ENCODE peak calls at places on chromosomes 4 and X, in ten cellular contexts. O is GM12878, J is IMR-90, E is body of pancreas, K is left ventricle myocardium inferior, V is gastrocnemius medialis, U is lower lobe of right lung, L is MM.1S, P is brain microvascular endothelial cell, W is sigmoid colon. Q is an unnamed sample. For H3K36me3, the result is how much of the 10 kb centered on the place peaks cover.

GRCh38 chrX:81489987-81490386 is 288.1 kb downstream of the SH3BGRL start:
- DNase-seq in O (no peak), J (no peak), E (no peak), K (no peak), V (no peak), U (no peak), L (no peak), P (no peak), W (no peak), Q (no peak)

GRCh38 chrX:47311857-47312774 is 58.3 kb upstream of the ZNF157 start:
- DNase-seq in O (no peak), J (peak), E (peak), K (no peak), V (no peak), U (peak), L (no peak), P (peak), W (peak), Q (no peak)

GRCh38 chr4:182975806-182976205 is 58.6 kb upstream of the DCTD start:
- DNase-seq in O (peak), J (peak), E (no peak), K (no peak), V (no peak), U (no peak), L (no peak), P (peak), W (no peak), Q (no peak)

GRCh38 chrX:8726031-8726652 is 5.8 kb downstream of the ANOS1 start:
- DNase-seq in O (no peak), J (no peak), E (no peak), K (no peak), V (no peak), U (no peak), L (no peak), P (no peak), W (no peak), Q (no peak)

GRCh38 chr4:143352052-143352451 is 15.4 kb downstream of the GAB1 start:
- DNase-seq in O (no peak), J (no peak), E (no peak), K (no peak), V (no peak), U (no peak), L (no peak), P (no peak), W (no peak), Q (no peak)

GRCh38 chr4:32172086-32172485 is 1451.9 kb downstream of the PCDH7 start:
- DNase-seq in O (no peak), J (no peak), E (no peak), K (no peak), V (no peak), U (no peak), L (no peak), P (no peak), W (no peak), Q (no peak)

GRCh38 chrX:9730752-9731151 is 34.9 kb downstream of the GPR143 start:
- DNase-seq in O (no peak), J (no peak), E (no peak), K (no peak), V (no peak), U (no peak), L (no peak), P (no peak), W (no peak), Q (no peak)

GRCh38 chr4:4659871-4660651 is 118.2 kb upstream of the STX18 start:
- DNase-seq in O (no peak), J (peak), E (peak), K (no peak), V (no peak), U (no peak), L (no peak), P (peak), W (no peak), Q (no peak)

GRCh38 chrX:135416546-135416945 is 5.2 kb upstream of the SMIM10L2A start:
- DNase-seq in O (no peak), J (no peak), E (no peak), K (no peak), V (no peak), U (no peak), L (no peak), P (no peak), W (no peak), Q (no peak)

GRCh38 chr4:140049924-140050681 is 103.9 kb downstream of the MAML3 start:
- DNase-seq in O (no peak), J (peak), E (no peak), K (no peak), V (no peak), U (no peak), L (no peak), P (no peak), W (no peak), Q (no peak)

GRCh38 chr4:98744372-98745150 is 86.2 kb upstream of the TSPAN5 start:
- DNase-seq in O (no peak), J (no peak), E (no peak), K (no peak), V (no peak), U (no peak), L (no peak), P (no peak), W (no peak), Q (no peak)

GRCh38 chr4:848803-849477 is 23.0 kb upstream of the CPLX1 start:
- DNase-seq in O (no peak), J (no peak), E (no peak), K (no peak), V (no peak), U (peak), L (no peak), P (no peak), W (no peak), Q (no peak)

GRCh38 chr4:126647756-126648396 is 984.9 kb upstream of the INTU start:
- DNase-seq in O (no peak), J (peak), E (no peak), K (no peak), V (no peak), U (no peak), L (no peak), P (no peak), W (no peak), Q (no peak)

GRCh38 chr4:111994392-111994791 is 150.9 kb upstream of the FAM241A start:
- DNase-seq in O (no peak), J (no peak), E (no peak), K (no peak), V (no peak), U (no peak), L (no peak), P (no peak), W (no peak), Q (no peak)

GRCh38 chr4:150136481-150136880 is 58.2 kb downstream of the DCLK2 start:
- DNase-seq in O (no peak), J (peak), E (no peak), K (no peak), V (no peak), U (no peak), L (no peak), P (peak), W (no peak), Q (no peak)

GRCh38 chrX:47645530-47645929 is 4.8 kb downstream of the ELK1 start:
- DNase-seq in O (no peak), J (no peak), E (no peak), K (no peak), V (no peak), U (no peak), L (no peak), P (no peak), W (no peak), Q (no peak)

GRCh38 chr4:20356565-20356964 is 104.9 kb downstream of the SLIT2 start:
- DNase-seq in O (no peak), J (no peak), E (no peak), K (no peak), V (no peak), U (no peak), L (no peak), P (no peak), W (no peak), Q (no peak)

GRCh38 chr4:105453550-105454201 is 20.2 kb downstream of the PPA2 start:
- DNase-seq in O (no peak), J (no peak), E (no peak), K (no peak), V (no peak), U (no peak), L (no peak), P (no peak), W (no peak), Q (no peak)

GRCh38 chr4:148443550-148444295 is 1.5 kb upstream of the NR3C2 start:
- DNase-seq in O (no peak), J (no peak), E (peak), K (peak), V (peak), U (peak), L (peak), P (no peak), W (peak), Q (no peak)

GRCh38 chr4:156894234-156894633 is 77.4 kb downstream of the PDGFC start:
- DNase-seq in O (no peak), J (no peak), E (no peak), K (no peak), V (no peak), U (no peak), L (no peak), P (no peak), W (no peak), Q (no peak)

GRCh38 chrX:42680651-42681050 is 97.3 kb downstream of the PPP1R2C start:
- DNase-seq in O (no peak), J (no peak), E (peak), K (no peak), V (no peak), U (no peak), L (no peak), P (peak), W (no peak), Q (no peak)

GRCh38 chrX:123713841-123714240 is 19.0 kb downstream of the THOC2 start:
- DNase-seq in O (no peak), J (peak), E (no peak), K (no peak), V (no peak), U (no peak), L (no peak), P (no peak), W (no peak), Q (no peak)

GRCh38 chrX:11893933-11894710 is 136.1 kb downstream of the MSL3 start:
- DNase-seq in O (no peak), J (no peak), E (no peak), K (no peak), V (no peak), U (no peak), L (no peak), P (no peak), W (no peak), Q (no peak)

DNA sequence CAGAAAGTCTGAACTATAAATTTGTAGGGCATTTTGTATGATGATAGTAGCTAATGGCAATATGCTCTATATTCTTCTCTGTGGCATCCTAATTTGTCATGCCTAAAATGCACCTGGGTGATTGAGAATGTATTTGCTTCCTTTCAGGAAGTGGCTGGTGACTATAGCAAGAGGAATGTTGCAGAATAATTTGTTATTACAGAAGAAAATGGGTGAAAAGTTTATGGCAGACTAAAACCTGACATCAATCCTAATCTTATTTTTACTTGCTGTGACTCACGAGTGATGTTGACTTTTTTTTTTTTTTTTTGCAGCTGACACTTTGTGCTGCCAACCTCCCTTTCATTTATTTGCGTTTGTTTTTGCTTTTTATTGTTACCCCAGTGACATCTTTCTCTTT is 141.1 kb downstream of the MSL3 start:
- DNase-seq in O (no peak), J (no peak), E (no peak), K (no peak), V (no peak), U (no peak), L (no peak), P (peak), W (no peak), Q (no peak)
- TF ChIP-seq CTCF in O (no peak), J (no peak), E (no peak), K (no peak), V (no peak), U (no peak), L (no peak), P (no peak), W (no peak), Q (no peak)

DNA sequence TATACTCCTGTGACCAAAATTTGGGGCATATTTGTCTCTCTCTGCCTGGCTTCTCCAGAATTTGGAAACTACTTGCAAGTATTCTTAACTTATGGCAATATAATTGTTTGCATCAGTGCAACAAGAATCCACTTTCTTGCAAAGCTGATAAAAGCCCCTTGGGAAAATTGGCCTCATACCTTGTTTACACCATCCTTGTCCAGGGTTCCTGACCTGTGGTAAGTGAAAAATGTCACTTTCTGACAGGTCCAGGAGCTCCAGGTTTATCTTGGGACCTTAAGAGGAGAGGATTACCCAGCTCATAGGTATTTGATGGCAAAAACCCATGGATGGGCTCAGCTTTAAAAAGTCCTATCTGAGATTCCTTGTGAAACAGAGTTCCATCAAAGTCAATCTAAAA is 29.3 kb upstream of the CXCL13 start:
- DNase-seq in O (no peak), J (no peak), E (no peak), K (no peak), V (no peak), U (no peak), L (no peak), P (no peak), W (no peak), Q (no peak)
- H3K36me3 ChIP-seq in O (under half), J (under half), E (under half), K (under half), V (under half), U (under half), L (under half), P (under half), W (under half), Q (under half)

DNA sequence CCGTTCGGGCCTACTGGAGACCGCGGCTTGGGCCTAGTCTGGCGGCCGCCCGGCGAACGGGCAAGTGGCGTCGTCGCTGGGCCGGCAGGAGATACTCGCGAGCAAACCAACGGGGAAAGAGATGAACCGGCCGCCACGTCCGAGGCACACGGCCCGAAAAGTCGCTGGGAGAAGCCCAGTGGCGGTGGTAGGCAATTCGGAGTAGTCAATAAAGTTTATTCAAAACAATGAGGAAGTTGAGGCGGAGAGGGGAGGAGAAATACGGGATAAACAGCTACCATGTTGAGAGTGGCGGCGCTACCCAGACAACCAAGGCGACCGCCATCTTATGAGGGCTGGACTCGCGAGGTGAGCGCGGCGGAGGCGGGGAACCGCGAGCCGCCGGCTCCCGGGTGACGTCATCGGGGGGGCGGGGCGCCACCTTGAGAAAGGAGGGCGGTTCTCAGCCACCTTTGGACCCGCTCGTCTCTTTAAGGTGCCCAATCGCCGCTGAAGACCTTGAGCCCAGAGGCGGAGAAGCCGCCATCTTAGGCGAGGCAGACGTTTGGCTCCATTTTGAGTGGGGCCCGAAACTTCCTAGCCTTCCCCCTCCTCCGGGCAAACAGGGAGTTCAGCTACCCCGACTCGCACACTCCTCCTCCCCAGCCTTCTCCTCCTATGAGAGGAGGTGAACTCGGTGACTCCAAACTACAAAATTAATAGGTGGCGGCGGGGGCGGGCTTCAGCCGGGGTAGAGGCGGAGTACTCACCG is at the start of gene PHF8:
- DNase-seq in O (peak), J (peak), E (peak), K (peak), V (peak), U (peak), L (peak), P (peak), W (peak), Q (peak)
- TF ChIP-seq CTCF in O (no peak), J (no peak), E (no peak), K (no peak), V (no peak), U (no peak), L (no peak), P (peak), W (no peak), Q (no peak)

DNA sequence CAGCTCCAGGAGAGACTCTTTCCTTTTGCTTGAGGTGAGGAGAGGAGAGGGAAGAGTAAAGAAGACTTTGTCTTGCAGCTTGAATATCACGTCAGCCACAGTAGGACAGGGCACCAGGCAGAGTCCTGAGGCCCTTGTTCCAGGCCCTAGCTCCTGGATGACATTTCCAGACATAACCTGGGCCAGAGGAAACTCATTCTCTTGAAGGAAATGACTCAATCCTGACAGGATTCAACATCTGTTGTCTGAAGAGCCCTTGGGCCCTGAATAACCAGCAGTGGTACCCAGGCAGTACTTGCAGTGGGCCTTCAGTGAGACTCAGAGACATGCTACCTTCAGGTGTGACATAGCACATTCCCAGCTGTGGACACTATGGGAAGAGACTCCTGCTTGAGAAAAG is 62.8 kb downstream of the FGF16 start:
- DNase-seq in O (no peak), J (peak), E (no peak), K (no peak), V (no peak), U (no peak), L (no peak), P (no peak), W (no peak), Q (no peak)
- H3K36me3 ChIP-seq in O (under half), J (under half), E (under half), K (under half), V (under half), U (under half), L (under half), P (under half), W (under half), Q (half or more)

GRCh38 chr4:26069218-26069617 is 155.2 kb downstream of the SMIM20 start:
- DNase-seq in O (no peak), J (peak), E (no peak), K (no peak), V (no peak), U (no peak), L (no peak), P (no peak), W (no peak), Q (no peak)
- TF ChIP-seq CTCF in O (peak), J (peak), E (no peak), K (peak), V (no peak), U (no peak), L (no peak), P (peak), W (no peak), Q (no peak)

DNA sequence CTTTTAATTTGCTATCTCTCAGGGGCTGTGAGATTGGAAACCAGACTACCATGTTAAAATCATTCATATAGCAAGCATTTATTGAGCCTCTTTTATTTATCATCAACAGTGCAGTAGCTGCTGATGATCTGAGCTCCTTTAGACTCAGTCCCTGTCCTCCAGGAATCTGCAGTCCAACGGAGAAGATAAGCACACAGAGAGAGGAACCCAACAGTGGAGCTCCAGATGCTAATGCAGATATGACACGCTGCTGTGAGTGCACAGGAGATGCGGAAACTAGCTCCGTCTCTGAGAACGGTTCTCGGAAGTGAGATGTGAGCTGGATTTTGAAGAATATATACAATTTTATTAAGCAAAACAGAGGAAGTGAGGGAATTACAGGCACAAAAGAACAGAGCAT is 35.4 kb downstream of the DCHS2 start:
- DNase-seq in O (no peak), J (no peak), E (no peak), K (no peak), V (no peak), U (no peak), L (no peak), P (no peak), W (no peak), Q (no peak)
- H3K36me3 ChIP-seq in O (under half), J (under half), E (under half), K (under half), V (under half), U (under half), L (under half), P (under half), W (under half), Q (under half)

DNA sequence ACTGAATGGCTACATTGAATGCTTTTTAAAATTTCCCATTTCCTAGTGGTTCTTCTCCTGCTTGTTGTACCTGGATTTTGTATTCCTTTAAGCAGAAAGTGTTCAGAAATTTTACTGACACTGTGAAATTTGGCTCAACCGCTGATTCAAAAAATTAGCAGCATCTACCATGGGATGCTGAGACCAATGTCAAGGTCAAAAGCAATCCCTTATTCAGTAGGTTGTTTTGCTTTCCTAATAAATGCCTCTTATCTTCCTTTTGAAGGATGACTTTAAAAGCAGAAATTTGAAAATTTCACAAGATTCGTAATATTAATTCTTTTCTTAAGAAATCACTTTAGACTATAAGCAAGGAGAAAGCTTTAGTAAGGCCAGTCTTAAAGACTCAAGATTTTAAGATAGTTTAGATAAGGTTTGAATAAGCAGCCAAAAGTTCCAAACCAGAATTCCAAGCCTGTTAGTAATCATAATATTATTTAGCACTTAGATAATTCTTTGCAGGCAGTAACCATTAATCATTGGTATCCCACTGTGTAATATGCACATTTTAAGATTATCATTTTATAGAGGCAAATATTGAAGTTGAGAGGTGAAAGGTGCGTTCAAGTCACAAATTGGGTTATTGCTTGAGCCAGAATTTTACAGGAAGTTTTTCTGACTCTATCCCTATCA is 508.8 kb downstream of the ANKRD50 start:
- DNase-seq in O (no peak), J (peak), E (no peak), K (no peak), V (no peak), U (no peak), L (no peak), P (peak), W (no peak), Q (no peak)
- TF ChIP-seq CTCF in O (no peak), J (no peak), E (no peak), K (no peak), V (no peak), U (no peak), L (no peak), P (no peak), W (no peak), Q (no peak)